ENCODE peak calls at places on chromosomes 11 and 22, in nine cellular contexts. A, O, F, E, M, J, B, D and C are unnamed samples.

GRCh38 chr11:114152162-114152561 is 92.7 kb downstream of the ZBTB16 start:
- DNase-seq in A (no peak), O (no peak), F (no peak), E (no peak), M (no peak), J (no peak), B (no peak), D (no peak), C (no peak)

GRCh38 chr11:48307760-48308386 is 1.9 kb downstream of the OR4S1 start:
- DNase-seq in A (peak; percentile 62), O (peak; percentile 23), F (peak; percentile 50), E (peak; percentile 11), M (peak; percentile 73), J (peak; percentile 48), B (peak; percentile 48), D (no peak), C (no peak)

GRCh38 chr11:35088676-35089075 is 50.3 kb upstream of the CD44 start:
- DNase-seq in A (no peak), O (no peak), F (peak; percentile 52), E (no peak), M (peak; percentile 58), J (no peak), B (no peak), D (no peak), C (no peak)

GRCh38 chr11:112161012-112161411 is 2.9 kb downstream of the IL18 start:
- DNase-seq in A (no peak), O (no peak), F (no peak), E (no peak), M (no peak), J (peak; percentile 32), B (no peak), D (no peak), C (no peak)

GRCh38 chr22:47398921-47399790 is 636.7 kb downstream of the TBC1D22A start:
- DNase-seq in A (no peak), O (no peak), F (no peak), E (no peak), M (no peak), J (no peak), B (no peak), D (no peak), C (no peak)

GRCh38 chr11:96413408-96413807 is 23.6 kb downstream of the JRKL start:
- DNase-seq in A (no peak), O (no peak), F (no peak), E (no peak), M (no peak), J (no peak), B (no peak), D (no peak), C (no peak)

GRCh38 chr11:2590131-2590950 is 109.5 kb downstream of the KCNQ1OT1 start:
- DNase-seq in A (no peak), O (no peak), F (no peak), E (no peak), M (no peak), J (no peak), B (no peak), D (no peak), C (no peak)

GRCh38 chr11:61871158-61871597 is 20.2 kb downstream of the FADS3 start:
- DNase-seq in A (peak; percentile 82), O (peak; percentile 75), F (peak; percentile 77), E (peak; percentile 50), M (peak; percentile 83), J (peak; percentile 87), B (peak; percentile 88), D (peak; percentile 78), C (peak; percentile 86)

GRCh38 chr11:64358907-64359711 is at the start of gene RPS6KA4:
- DNase-seq in A (peak; percentile 47), O (peak; percentile 49), F (peak; percentile 45), E (no peak), M (peak; percentile 78), J (peak; percentile 71), B (no peak), D (peak; percentile 61), C (peak; percentile 72)

GRCh38 chr11:75371930-75372876 is 20.7 kb upstream of the ARRB1 start:
- DNase-seq in A (peak; percentile 96), O (no peak), F (peak; percentile 39), E (no peak), M (peak; percentile 34), J (peak; percentile 34), B (no peak), D (no peak), C (no peak)

GRCh38 chr11:31995525-31996123 is 95.2 kb upstream of the RCN1 start:
- DNase-seq in A (peak; percentile 1), O (no peak), F (no peak), E (peak; percentile 4), M (no peak), J (peak; percentile 13), B (no peak), D (no peak), C (no peak)

GRCh38 chr11:122137081-122137793 is 21.2 kb upstream of the BLID start:
- DNase-seq in A (peak; percentile 70), O (no peak), F (peak; percentile 94), E (peak; percentile 75), M (no peak), J (peak; percentile 91), B (no peak), D (no peak), C (no peak)

GRCh38 chr11:35151896-35152295 is 12.9 kb downstream of the CD44 start:
- DNase-seq in A (no peak), O (no peak), F (no peak), E (no peak), M (no peak), J (no peak), B (no peak), D (no peak), C (no peak)

GRCh38 chr22:50620861-50621490 is 7.0 kb downstream of the ARSA start:
- DNase-seq in A (no peak), O (no peak), F (no peak), E (no peak), M (peak; percentile 24), J (no peak), B (no peak), D (no peak), C (no peak)

GRCh38 chr22:36233796-36234195 is 5.5 kb downstream of the APOL2 start:
- DNase-seq in A (no peak), O (no peak), F (no peak), E (no peak), M (no peak), J (no peak), B (no peak), D (no peak), C (no peak)

GRCh38 chr22:30373331-30374325 is 13.6 kb downstream of the RNF215 start:
- DNase-seq in A (no peak), O (no peak), F (no peak), E (no peak), M (no peak), J (no peak), B (no peak), D (no peak), C (no peak)

GRCh38 chr11:36386411-36386810 is 90.3 kb downstream of the PRR5L start:
- DNase-seq in A (no peak), O (no peak), F (no peak), E (no peak), M (no peak), J (no peak), B (no peak), D (no peak), C (no peak)

GRCh38 chr11:107999759-108000455 is 8.8 kb upstream of the CUL5 start:
- DNase-seq in A (peak; percentile 61), O (no peak), F (peak; percentile 33), E (no peak), M (peak; percentile 46), J (peak; percentile 57), B (peak; percentile 14), D (no peak), C (no peak)
- TF ChIP-seq CTCF in A (peak; percentile 35), O (no peak), F (peak; percentile 70), E (peak; percentile 30), M (peak; percentile 32), J (peak; percentile 51), B (peak; percentile 57), D (no peak), C (peak; percentile 43)

DNA sequence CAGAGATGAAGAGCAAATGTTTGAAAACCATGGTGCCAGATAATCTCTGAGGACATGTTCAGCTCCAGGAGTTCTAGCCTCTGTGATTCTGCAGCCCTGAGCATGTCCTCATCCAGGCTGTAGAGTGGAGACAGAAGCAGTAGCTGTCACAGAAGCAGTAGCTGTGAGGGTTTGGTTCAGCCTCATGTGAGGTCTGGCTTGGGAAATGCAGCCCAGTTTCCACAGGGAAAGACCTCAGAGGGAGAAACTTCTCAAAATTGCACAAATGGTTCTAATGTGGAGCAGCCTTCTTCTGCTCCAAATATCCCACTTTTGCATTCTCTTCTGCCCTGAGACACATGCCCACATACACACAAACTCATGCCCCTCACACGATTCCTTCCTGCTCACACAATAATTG is 48.4 kb downstream of the DBX1 start:
- DNase-seq in A (no peak), O (no peak), F (no peak), E (no peak), M (no peak), J (no peak), B (no peak), D (no peak), C (no peak)
- TF ChIP-seq CTCF in A (no peak), O (no peak), F (no peak), E (no peak), M (no peak), J (no peak), B (no peak), D (no peak), C (no peak)

GRCh38 chr22:38139901-38140300 is 29.4 kb upstream of the BAIAP2L2 start:
- DNase-seq in A (no peak), O (no peak), F (no peak), E (no peak), M (no peak), J (no peak), B (no peak), D (no peak), C (no peak)

GRCh38 chr22:38141574-38141973 is 31.1 kb upstream of the BAIAP2L2 start:
- DNase-seq in A (no peak), O (no peak), F (no peak), E (no peak), M (no peak), J (no peak), B (no peak), D (no peak), C (no peak)

GRCh38 chr22:38144025-38144405 is 33.5 kb upstream of the BAIAP2L2 start:
- DNase-seq in A (peak; percentile 52), O (no peak), F (no peak), E (no peak), M (no peak), J (no peak), B (no peak), D (no peak), C (no peak)

GRCh38 chr22:38138961-38139360 is 28.5 kb upstream of the BAIAP2L2 start:
- DNase-seq in A (no peak), O (no peak), F (no peak), E (no peak), M (no peak), J (no peak), B (no peak), D (no peak), C (no peak)

GRCh38 chr22:38142606-38143005 is 32.1 kb upstream of the BAIAP2L2 start:
- DNase-seq in A (no peak), O (no peak), F (no peak), E (no peak), M (no peak), J (no peak), B (no peak), D (no peak), C (no peak)
- TF ChIP-seq CTCF in A (no peak), O (no peak), F (no peak), E (no peak), M (no peak), J (no peak), B (no peak), D (no peak), C (no peak)

GRCh38 chr22:21652547-21653545 is 10.7 kb downstream of the SDF2L1 start:
- DNase-seq in A (no peak), O (no peak), F (no peak), E (no peak), M (no peak), J (no peak), B (peak; percentile 71), D (no peak), C (no peak)
- TF ChIP-seq CTCF in A (no peak), O (no peak), F (peak; percentile 41), E (no peak), M (no peak), J (no peak), B (no peak), D (no peak), C (no peak)